ENCODE peak calls at places on chromosome 12, in eight cellular contexts. A is ascending aorta, O is cardiac fibroblast, I is A673, S is kidney, M is heart right ventricle, N is WERI-Rb-1, U is body of pancreas. Q is an unnamed sample.

GRCh38 chr12:94186461-94187237 is 38.3 kb downstream of the PLXNC1 start:
- DNase-seq in I (peak), S (peak), U (peak), O (peak), M (peak), A (no peak), N (no peak), Q (no peak)

GRCh38 chr12:76539727-76540126 is 19.8 kb downstream of the OSBPL8 start:
- DNase-seq in M (no peak), O (no peak), S (no peak), A (no peak), U (no peak), N (no peak), I (no peak), Q (no peak)

GRCh38 chr12:3454780-3455179 is 36.2 kb upstream of the PRMT8 start:
- DNase-seq in I (no peak), O (no peak), U (no peak), S (no peak), A (no peak), N (no peak), M (no peak), Q (no peak)

GRCh38 chr12:83477289-83477688 is 790.6 kb downstream of the TMTC2 start:
- DNase-seq in M (no peak), S (no peak), U (no peak), I (no peak), A (no peak), N (no peak), O (no peak), Q (no peak)

GRCh38 chr12:30823140-30823669 is 68.5 kb upstream of the CAPRIN2 start:
- DNase-seq in M (peak), S (peak), U (peak), A (peak), N (no peak), I (no peak), O (peak), Q (no peak)

GRCh38 chr12:54587315-54587821 is 1.1 kb downstream of the PPP1R1A start:
- DNase-seq in M (peak), A (peak), U (peak), O (no peak), I (peak), S (no peak), N (no peak), Q (no peak)

GRCh38 chr12:18658829-18659228 is 79.0 kb downstream of the PLCZ1 start:
- DNase-seq in I (no peak), S (no peak), M (no peak), A (no peak), N (no peak), O (no peak), U (no peak), Q (peak)

GRCh38 chr12:58326534-58326933 is 385.2 kb downstream of the ATP23 start:
- DNase-seq in S (no peak), A (no peak), M (no peak), O (no peak), U (no peak), I (no peak), N (no peak), Q (no peak)

GRCh38 chr12:62860501-62861156 is 74.3 kb downstream of the PPM1H start:
- DNase-seq in O (peak), S (no peak), A (no peak), M (no peak), U (no peak), I (no peak), N (no peak), Q (no peak)

GRCh38 chr12:11106288-11106687 is 14.2 kb upstream of the TAS2R43 start:
- DNase-seq in I (no peak), A (no peak), S (no peak), U (no peak), O (no peak), M (no peak), N (no peak), Q (no peak)

GRCh38 chr12:24045816-24046257 is 96.4 kb upstream of the SOX5 start:
- DNase-seq in I (peak), S (peak), O (peak), N (no peak), M (no peak), U (no peak), A (peak), Q (no peak)

GRCh38 chr12:95418142-95418541 is 55.8 kb upstream of the METAP2 start:
- DNase-seq in I (no peak), S (no peak), O (no peak), N (no peak), A (peak), M (no peak), U (no peak), Q (no peak)

GRCh38 chr12:75750950-75751349 is 239.5 kb upstream of the KRR1 start:
- DNase-seq in N (no peak), U (no peak), S (no peak), A (no peak), I (no peak), O (peak), M (no peak), Q (no peak)

GRCh38 chr12:126424696-126425095 is 1359.5 kb downstream of the AACS start:
- DNase-seq in I (peak), S (no peak), M (no peak), A (no peak), N (no peak), O (peak), U (no peak), Q (no peak)

GRCh38 chr12:52530366-52530765 is 10.2 kb upstream of the KRT5 start:
- DNase-seq in O (no peak), A (no peak), I (no peak), M (no peak), U (no peak), N (no peak), S (no peak), Q (no peak)

GRCh38 chr12:120316798-120317257 is 10.8 kb downstream of the PLA2G1B start:
- DNase-seq in M (no peak), I (no peak), U (peak), O (no peak), N (no peak), A (no peak), S (peak), Q (peak)

GRCh38 chr12:65327207-65328076 is 49.0 kb downstream of the MSRB3 start:
- DNase-seq in S (no peak), N (no peak), O (peak), U (no peak), I (no peak), M (no peak), A (no peak), Q (no peak)

GRCh38 chr12:6464531-6464930 is 5.9 kb downstream of the VAMP1 start:
- DNase-seq in S (no peak), U (no peak), O (no peak), M (no peak), A (no peak), I (no peak), N (no peak), Q (no peak)

GRCh38 chr12:47725893-47726292 is 603 bp upstream of the ENDOU start:
- DNase-seq in I (peak), N (no peak), A (no peak), S (no peak), M (no peak), O (peak), U (no peak), Q (peak)

GRCh38 chr12:6361834-6362233 is 13.5 kb downstream of the SCNN1A start:
- DNase-seq in S (peak), N (no peak), A (peak), U (peak), M (peak), O (peak), I (no peak), Q (peak)

GRCh38 chr12:52182456-52182855 is 9.4 kb downstream of the KRT80 start:
- DNase-seq in U (no peak), N (no peak), O (no peak), A (no peak), S (no peak), I (no peak), M (no peak), Q (no peak)

GRCh38 chr12:117100251-117100650 is 1.0 kb upstream of the TESC start:
- DNase-seq in S (peak), A (no peak), I (no peak), M (no peak), N (peak), O (peak), U (no peak), Q (no peak)
- TF ChIP-seq CTCF in S (no peak), A (no peak), I (peak), M (peak), N (peak), O (peak), U (peak), Q (no peak)

GRCh38 chr12:112974904-112975303 is 3.4 kb upstream of the OAS2 start:
- DNase-seq in M (no peak), S (no peak), O (no peak), A (no peak), I (no peak), N (no peak), U (no peak), Q (no peak)

GRCh38 chr12:112977139-112977538 is 1.2 kb upstream of the OAS2 start:
- DNase-seq in S (no peak), O (no peak), A (no peak), N (no peak), I (no peak), U (no peak), M (no peak), Q (no peak)

GRCh38 chr12:112979281-112979680 is 962 bp downstream of the OAS2 start:
- DNase-seq in A (no peak), O (no peak), I (no peak), U (no peak), M (no peak), S (no peak), N (no peak), Q (peak)

GRCh38 chr12:112978163-112979081 is at the start of gene OAS2:
- DNase-seq in N (no peak), U (peak), M (peak), I (peak), O (peak), S (peak), A (peak), Q (peak)

DNA sequence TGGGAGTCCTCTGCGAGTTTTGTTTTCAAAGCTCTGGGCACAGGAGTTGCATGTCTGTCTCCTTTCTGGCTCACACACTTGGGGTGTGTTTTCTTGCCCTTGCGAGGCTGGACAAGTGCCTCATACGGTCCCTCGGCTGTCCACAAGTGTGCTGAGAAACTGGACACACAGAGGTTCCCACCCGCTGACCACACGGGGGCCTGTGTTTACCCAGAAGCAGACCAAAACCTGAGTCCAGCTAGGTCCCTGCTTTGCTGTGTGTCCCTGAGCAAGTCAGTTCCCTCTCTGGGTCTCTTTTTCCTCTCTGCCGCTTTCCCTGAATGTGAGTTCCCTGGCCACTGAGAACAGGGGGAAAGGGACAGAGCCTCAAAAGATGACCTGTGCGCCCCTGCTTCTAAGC is 678 bp upstream of the OAS2 start:
- DNase-seq in S (no peak), I (no peak), U (no peak), N (no peak), M (no peak), O (peak), A (no peak), Q (no peak)
- H3K4me3 ChIP-seq in S (peak), I (no peak), U (no peak), N (no peak), M (peak), O (no peak), A (peak), Q (no peak)

GRCh38 chr12:5140190-5140589 is 96.5 kb downstream of the KCNA5 start:
- DNase-seq in O (no peak), N (no peak), M (no peak), U (no peak), A (no peak), S (no peak), I (no peak), Q (peak)

GRCh38 chr12:5138256-5138655 is 94.6 kb downstream of the KCNA5 start:
- DNase-seq in O (no peak), N (no peak), A (no peak), M (no peak), S (no peak), I (no peak), U (no peak), Q (no peak)

GRCh38 chr12:5138845-5139244 is 95.2 kb downstream of the KCNA5 start:
- DNase-seq in A (no peak), N (no peak), U (no peak), S (no peak), I (no peak), O (peak), M (no peak), Q (no peak)

GRCh38 chr12:5139751-5140150 is 96.1 kb downstream of the KCNA5 start:
- DNase-seq in A (no peak), S (no peak), O (no peak), U (no peak), M (no peak), I (no peak), N (no peak), Q (no peak)

GRCh38 chr12:5135126-5135525 is 91.4 kb downstream of the KCNA5 start:
- DNase-seq in N (no peak), M (no peak), O (no peak), A (no peak), S (no peak), I (no peak), U (no peak), Q (no peak)
- TF ChIP-seq CTCF in N (no peak), M (no peak), O (no peak), A (no peak), S (no peak), I (no peak), U (no peak), Q (no peak)

GRCh38 chr12:15688838-15689237 is 100.3 kb downstream of the EPS8 start:
- DNase-seq in I (no peak), M (no peak), O (peak), S (no peak), U (no peak), A (no peak), N (no peak), Q (no peak)
- H3K4me3 ChIP-seq in I (no peak), M (peak), O (no peak), S (no peak), U (no peak), A (peak), N (no peak), Q (no peak)

DNA sequence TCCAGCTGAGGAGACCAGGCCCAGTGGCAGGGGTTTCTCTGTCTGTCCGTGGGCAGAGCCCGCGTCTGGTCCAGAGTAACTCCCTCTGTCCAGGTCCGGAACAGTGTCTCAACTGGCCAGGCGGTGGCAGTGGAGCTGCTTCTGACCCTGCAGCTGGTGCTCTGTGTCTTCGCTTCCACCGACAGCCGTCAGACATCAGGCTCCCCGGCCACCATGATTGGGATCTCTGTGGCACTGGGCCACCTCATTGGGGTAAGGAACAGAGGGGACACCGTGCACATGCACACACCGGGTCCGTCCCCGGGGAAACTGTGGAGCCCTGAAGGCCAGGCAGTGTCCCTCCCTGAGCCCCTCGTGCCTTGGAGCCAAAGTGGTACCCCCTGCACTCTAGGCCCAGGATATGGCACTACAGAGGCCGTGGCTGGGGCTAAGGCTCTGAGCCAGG is 1.5 kb downstream of the AQP6 start:
- DNase-seq in I (no peak), O (peak), A (peak), S (peak), N (peak), U (peak), M (peak), Q (peak)
- TF ChIP-seq CTCF in I (no peak), O (peak), A (peak), S (peak), N (peak), U (peak), M (peak), Q (peak)

GRCh38 chr12:116881867-116882507 is 746 bp upstream of the HRK start:
- DNase-seq in O (no peak), M (no peak), I (no peak), N (no peak), A (no peak), U (no peak), S (no peak), Q (no peak)

GRCh38 chr12:116880817-116881324 is 370 bp downstream of the HRK start:
- DNase-seq in I (peak), N (peak), O (no peak), U (peak), S (peak), M (peak), A (no peak), Q (peak)

GRCh38 chr12:116882742-116883141 is 1.5 kb upstream of the HRK start:
- DNase-seq in U (no peak), M (no peak), N (no peak), S (no peak), I (peak), A (no peak), O (peak), Q (peak)

GRCh38 chr12:116880213-116880816 is 926 bp downstream of the HRK start:
- DNase-seq in N (no peak), M (no peak), U (no peak), I (no peak), O (peak), S (no peak), A (no peak), Q (peak)

GRCh38 chr12:116881325-116881866 is at the start of gene HRK:
- DNase-seq in A (no peak), S (no peak), N (peak), O (no peak), U (peak), I (peak), M (no peak), Q (peak)
- H3K4me3 ChIP-seq in A (peak), S (no peak), N (peak), O (no peak), U (no peak), I (peak), M (peak), Q (no peak)

DNA sequence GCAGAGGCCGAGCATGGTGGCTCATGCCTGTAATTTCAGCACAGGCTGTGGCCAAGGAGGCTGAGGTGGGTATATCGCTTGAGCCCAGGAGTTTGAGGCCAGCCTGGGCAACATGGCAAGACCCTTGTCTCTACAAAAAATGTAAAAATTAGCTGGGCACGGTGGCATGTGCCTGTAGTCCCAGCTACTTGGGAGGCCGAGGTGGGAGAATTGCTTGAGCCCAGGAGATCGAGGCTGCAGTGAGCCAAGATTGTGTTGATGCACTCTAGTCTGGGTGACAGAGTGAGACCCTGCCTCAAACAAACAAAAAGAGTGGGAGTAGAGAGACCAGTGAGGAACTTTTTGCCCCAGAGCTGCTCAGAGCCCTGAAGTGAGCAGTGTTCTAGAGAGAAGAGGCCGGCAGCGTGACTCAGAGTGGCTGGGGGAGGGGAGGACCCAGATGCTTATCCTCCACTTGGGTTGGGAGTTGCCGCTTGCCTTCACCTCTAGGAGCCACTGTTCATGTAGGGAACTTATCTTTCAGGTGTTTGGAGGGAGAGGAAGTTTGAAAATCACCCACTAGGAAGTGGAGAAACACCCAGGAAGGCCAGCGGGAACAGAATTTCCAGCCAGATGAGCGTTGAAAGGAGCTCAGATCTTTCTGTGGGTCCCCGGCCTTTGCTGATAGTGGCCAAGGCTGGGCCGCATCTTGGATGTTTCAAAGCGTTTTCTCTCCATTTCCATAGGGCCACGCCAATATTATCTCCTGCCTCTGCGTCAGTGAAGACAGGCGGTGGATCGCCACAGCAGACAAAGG is 15.3 kb downstream of the CFAP251 start:
- DNase-seq in M (no peak), N (peak), U (no peak), I (no peak), S (no peak), A (peak), O (peak), Q (peak)
- TF ChIP-seq CTCF in M (no peak), N (peak), U (no peak), I (no peak), S (no peak), A (no peak), O (peak), Q (peak)

GRCh38 chr12:67697443-67697842 is 48.9 kb downstream of the DYRK2 start:
- DNase-seq in S (no peak), A (no peak), U (no peak), O (no peak), N (no peak), M (no peak), I (no peak), Q (peak)

GRCh38 chr12:67701121-67701520 is 52.6 kb downstream of the DYRK2 start:
- DNase-seq in I (no peak), N (no peak), S (no peak), M (no peak), O (peak), U (no peak), A (no peak), Q (peak)

GRCh38 chr12:67695974-67696373 is 47.4 kb downstream of the DYRK2 start:
- DNase-seq in I (no peak), O (no peak), S (no peak), A (no peak), N (no peak), U (no peak), M (no peak), Q (no peak)

GRCh38 chr12:67698711-67699603 is 50.4 kb downstream of the DYRK2 start:
- DNase-seq in U (no peak), O (peak), S (no peak), N (no peak), M (no peak), A (no peak), I (no peak), Q (peak)

GRCh38 chr12:67697981-67698380 is 49.4 kb downstream of the DYRK2 start:
- DNase-seq in U (no peak), S (no peak), N (no peak), O (no peak), I (no peak), M (no peak), A (no peak), Q (no peak)
- H3K4me3 ChIP-seq in U (no peak), S (no peak), N (no peak), O (no peak), I (no peak), M (peak), A (no peak), Q (no peak)

Q was measured in epithelial cell of esophagus.